ENCODE peak calls at places on chromosomes 7 and 10, in four cellular contexts. Q is CD8-positive, alpha-beta T cell; I is stomach; B is colonic mucosa. W is an unnamed sample.

GRCh38 chr7:47552631-47553030 is 29.3 kb downstream of the TNS3 start:
- DNase-seq in Q (no peak), I (peak), B (no peak), W (no peak)

GRCh38 chr10:12847361-12847975 is 154.0 kb downstream of the CCDC3 start:
- DNase-seq in B (peak), Q (no peak), I (no peak), W (no peak)

GRCh38 chr7:117157121-117157870 is 165.6 kb downstream of the WNT2 start:
- DNase-seq in B (no peak), Q (no peak), I (no peak), W (peak)

GRCh38 chr10:52779541-52780390 is 7.2 kb upstream of the MBL2 start:
- DNase-seq in I (peak), B (peak), Q (no peak), W (peak)

GRCh38 chr7:40001649-40002048 is 51.6 kb downstream of the CDK13 start:
- DNase-seq in Q (no peak), B (no peak), I (no peak), W (no peak)

GRCh38 chr7:68364871-68365625 is 1233.2 kb upstream of the AUTS2 start:
- DNase-seq in B (no peak), I (no peak), Q (no peak), W (no peak)

GRCh38 chr10:116470768-116471415 is 43.2 kb downstream of the PNLIPRP3 start:
- DNase-seq in Q (no peak), I (no peak), B (peak), W (no peak)

GRCh38 chr7:4190021-4190981 is 491.8 kb upstream of the FOXK1 start:
- DNase-seq in B (no peak), I (no peak), Q (no peak), W (no peak)

DNA sequence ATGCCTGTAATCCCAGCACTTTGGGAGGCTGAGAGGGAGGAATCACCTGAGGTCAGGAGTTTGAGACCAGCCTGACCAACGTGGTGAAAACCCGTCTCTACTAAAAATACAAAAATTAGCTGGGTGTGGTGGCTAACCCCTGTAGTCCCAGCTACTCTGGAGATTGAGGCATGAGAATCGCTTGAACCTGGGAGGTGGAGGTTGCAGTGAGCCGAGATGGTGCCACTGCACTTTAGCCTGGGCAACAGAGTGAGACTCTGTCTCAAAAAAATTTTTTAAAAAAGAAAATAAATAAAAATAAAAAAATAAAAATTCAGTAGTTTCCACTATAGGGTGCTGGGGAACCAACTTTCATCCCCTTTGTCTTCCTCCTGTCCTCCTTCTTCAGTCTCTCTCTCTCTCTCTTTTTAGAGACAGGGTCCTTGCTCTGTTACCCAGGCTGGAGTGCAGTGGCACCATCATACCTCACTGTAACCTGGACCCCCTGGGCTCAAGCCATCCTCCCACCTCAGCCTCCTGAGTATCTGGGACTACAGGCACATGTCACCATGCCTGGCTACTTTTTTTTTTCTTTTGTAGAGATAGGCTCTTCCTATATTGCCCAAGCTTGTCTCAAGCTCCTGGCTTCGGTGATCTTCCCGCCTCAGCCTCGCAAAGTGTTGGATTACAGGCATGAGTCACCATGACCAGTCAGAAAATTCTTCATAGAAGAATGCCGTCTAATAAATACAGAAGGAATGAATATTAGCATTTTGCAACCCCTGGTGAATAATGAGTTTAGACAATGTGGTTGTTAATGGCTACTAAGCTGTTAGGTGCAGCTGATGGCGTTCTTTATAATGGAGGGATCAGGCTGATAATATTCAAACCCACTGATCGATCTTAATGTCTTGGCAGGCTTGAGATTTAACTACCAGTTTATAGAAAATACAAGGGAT is 20.6 kb downstream of the RBM20 start:
- DNase-seq in Q (no peak), B (no peak), I (no peak), W (no peak)
- H3K4me3 ChIP-seq in Q (no peak), B (no peak), I (no peak), W (no peak)

GRCh38 chr10:101225846-101226361 is 3.4 kb downstream of the LBX1 start:
- DNase-seq in B (no peak), I (no peak), Q (no peak), W (no peak)

GRCh38 chr10:101224060-101224909 is 5.0 kb downstream of the LBX1 start:
- DNase-seq in Q (no peak), I (no peak), B (no peak), W (no peak)

GRCh38 chr10:101223274-101224059 is 5.8 kb downstream of the LBX1 start:
- DNase-seq in B (no peak), Q (no peak), I (no peak), W (no peak)

GRCh38 chr10:101226506-101226887 is 2.8 kb downstream of the LBX1 start:
- DNase-seq in I (no peak), B (no peak), Q (no peak), W (no peak)

DNA sequence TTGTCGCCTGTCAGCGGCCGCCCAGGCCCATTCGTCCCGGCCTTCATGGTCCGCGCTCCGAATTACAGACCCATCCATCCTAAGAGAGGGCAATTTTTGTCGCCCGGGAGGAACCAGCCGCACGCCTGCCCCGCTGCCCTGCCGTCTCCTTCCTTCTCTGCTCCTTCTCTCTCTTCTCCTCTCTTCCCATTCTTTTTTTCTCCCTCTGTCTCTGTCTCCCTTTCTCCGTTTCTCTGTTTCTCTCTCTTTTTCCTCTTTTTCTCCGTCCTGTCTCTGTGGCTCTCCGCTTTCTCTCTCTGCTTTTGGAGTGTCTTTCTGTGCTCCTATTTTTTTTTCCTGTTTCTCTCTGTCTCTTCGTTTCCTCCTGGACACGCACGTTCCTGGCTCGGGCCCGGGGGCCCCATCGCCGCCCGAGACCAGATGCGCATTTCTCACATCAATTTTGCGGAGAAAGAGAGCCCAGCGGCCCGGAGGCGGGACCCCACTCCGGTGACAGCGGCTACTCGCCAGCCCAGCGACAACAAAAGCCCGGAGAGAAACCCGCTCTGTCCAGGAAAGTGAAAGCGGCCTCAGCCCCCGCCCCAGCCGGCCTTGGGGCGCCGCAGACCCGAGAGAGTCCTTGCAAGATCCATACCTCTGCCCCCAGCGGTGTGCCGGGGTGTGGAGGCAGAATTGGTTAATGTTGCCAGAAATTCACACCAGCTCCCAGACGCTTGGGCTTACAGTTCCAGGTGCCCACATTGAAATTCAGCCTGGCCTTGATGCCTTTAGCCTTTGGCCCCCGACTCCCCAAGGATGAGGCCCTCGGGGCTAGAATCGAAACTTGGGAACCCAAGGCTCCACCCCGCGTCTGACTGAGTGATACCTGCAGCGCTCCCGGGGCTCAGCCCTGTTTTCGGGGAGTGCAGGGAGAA is 4.1 kb downstream of the LBX1 start:
- DNase-seq in Q (no peak), I (no peak), B (no peak), W (no peak)
- TF ChIP-seq CTCF in Q (peak), I (no peak), B (no peak), W (no peak)

GRCh38 chr10:45373003-45373782 is 823 bp upstream of the ALOX5 start:
- DNase-seq in I (no peak), Q (no peak), B (no peak), W (no peak)
- H3K4me3 ChIP-seq in I (peak), Q (peak), B (peak), W (peak)

GRCh38 chr7:98703916-98704315 is 86.8 kb downstream of the NPTX2 start:
- DNase-seq in I (no peak), Q (no peak), B (no peak), W (no peak)

GRCh38 chr7:98702021-98702420 is 84.9 kb downstream of the NPTX2 start:
- DNase-seq in B (no peak), Q (no peak), I (no peak), W (no peak)

GRCh38 chr7:98697485-98698240 is 80.6 kb downstream of the NPTX2 start:
- DNase-seq in Q (no peak), B (no peak), I (no peak), W (no peak)

GRCh38 chr7:98701372-98701771 is 84.3 kb downstream of the NPTX2 start:
- DNase-seq in I (no peak), Q (no peak), B (no peak), W (no peak)

DNA sequence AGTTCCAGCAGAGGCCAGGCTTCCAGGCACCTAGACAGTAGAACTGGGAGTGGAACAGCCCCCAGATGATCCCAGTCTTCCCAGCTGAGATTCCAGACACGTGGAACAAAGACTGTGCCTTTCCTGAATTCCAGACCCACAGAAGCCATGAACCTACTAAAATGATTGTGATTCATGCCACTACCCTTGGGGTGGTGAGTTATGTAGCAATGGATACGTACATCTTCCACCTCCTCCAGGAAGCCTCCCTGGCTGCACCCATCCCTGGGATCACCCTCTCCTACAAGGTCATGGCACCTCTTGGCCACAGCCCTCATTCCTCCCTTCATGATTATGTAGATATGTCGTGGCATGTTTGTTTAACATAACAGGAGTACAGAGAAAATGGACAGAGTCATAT is 83.4 kb downstream of the NPTX2 start:
- DNase-seq in B (no peak), I (no peak), Q (no peak), W (no peak)
- TF ChIP-seq CTCF in B (no peak), I (no peak), Q (no peak), W (no peak)

GRCh38 chr7:155032978-155033377 is 30.1 kb upstream of the PAXIP1 start:
- DNase-seq in I (no peak), Q (no peak), B (no peak), W (no peak)

GRCh38 chr7:155027879-155028278 is 25.0 kb upstream of the PAXIP1 start:
- DNase-seq in B (no peak), I (no peak), Q (no peak), W (no peak)
- H3K4me3 ChIP-seq in B (no peak), I (no peak), Q (no peak), W (no peak)

DNA sequence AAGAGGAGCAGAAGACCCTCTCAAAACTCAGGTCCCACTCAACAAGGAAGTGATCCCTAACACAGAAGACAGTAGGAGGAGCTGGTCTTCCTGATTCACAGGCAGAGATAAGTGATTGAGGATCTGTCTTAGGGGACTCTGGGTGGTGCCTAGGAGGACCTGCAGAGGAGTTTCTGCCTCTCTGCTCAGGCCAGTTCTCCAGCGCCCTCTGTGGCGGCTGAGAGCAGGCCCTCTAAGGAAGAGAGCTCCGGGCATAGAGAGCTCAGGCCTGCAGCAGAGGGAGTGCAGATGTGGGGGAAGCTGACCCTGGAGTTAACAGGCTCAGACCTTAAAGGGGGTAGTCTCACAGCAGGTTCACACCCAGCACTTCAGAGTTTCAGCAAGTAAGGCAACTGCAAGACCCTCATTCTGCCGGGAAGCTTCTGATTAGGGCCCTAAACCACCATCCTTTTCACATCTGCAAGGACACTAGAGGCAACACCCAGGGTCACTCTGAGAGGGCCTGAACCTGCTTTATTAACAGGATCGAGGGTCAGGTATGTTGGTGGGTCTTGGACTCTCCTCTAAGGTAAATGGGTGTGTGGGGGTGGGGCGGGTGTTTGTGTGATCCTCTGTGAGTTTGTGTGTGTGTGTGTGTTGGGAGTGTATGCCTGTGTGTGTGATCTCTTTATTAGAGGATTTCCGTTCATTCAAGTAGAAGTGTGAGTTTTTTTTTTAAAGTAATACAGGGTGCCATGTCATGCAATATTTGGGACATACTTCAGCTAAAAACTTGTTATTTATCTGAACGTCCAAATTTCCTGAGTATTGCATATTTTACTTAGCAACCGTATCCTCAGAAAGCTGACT is 57.6 kb upstream of the TARP start:
- DNase-seq in I (no peak), B (no peak), Q (peak), W (no peak)
- TF ChIP-seq CTCF in I (no peak), B (no peak), Q (peak), W (no peak)

GRCh38 chr7:142463401-142463850 is 205.6 kb upstream of the PRSS58 start:
- DNase-seq in B (no peak), I (no peak), Q (no peak), W (no peak)
- H3K4me3 ChIP-seq in B (no peak), I (no peak), Q (peak), W (no peak)

DNA sequence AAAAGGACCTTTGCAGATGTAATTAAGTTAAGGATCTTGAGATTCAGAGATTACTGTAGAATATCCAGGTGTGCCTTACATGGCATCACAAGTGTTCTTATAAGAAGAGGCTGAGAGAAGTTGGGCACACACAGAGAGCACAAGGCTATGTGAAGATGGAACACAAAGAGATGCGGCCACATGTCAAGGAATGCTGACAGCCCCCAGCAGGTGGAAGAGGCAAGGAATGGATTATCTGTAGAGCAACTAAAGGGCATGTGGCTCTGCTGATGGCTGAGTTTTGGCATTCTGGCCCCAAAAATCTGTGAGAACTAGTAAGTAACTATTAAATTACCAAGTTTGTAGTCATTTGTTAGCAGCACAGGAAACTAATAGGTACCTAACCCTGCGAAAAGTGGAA is 640.7 kb upstream of the PCDH15 start:
- DNase-seq in B (no peak), I (no peak), Q (no peak), W (no peak)
- TF ChIP-seq CTCF in B (no peak), I (no peak), Q (no peak), W (no peak)